ENCODE peak calls at places on chromosome 3, in seven cellular contexts. R is HCT116, U is H1, Y is GM12878, E is K562, V is HepG2, Z is SK-N-SH. H is an unnamed sample.

GRCh38 chr3:153242900-153243299 is 80.9 kb downstream of the RAP2B start:
- DNase-seq in U (no peak), Z (no peak), Y (no peak), V (no peak), E (no peak), R (no peak), H (no peak)

GRCh38 chr3:61417352-61417751 is 144.0 kb upstream of the PTPRG start:
- DNase-seq in E (no peak), V (no peak), R (no peak), U (no peak), Z (no peak), Y (no peak), H (no peak)

GRCh38 chr3:17023006-17023664 is 138.4 kb downstream of the PLCL2 start:
- DNase-seq in Y (peak; percentile 56), U (no peak), E (no peak), R (no peak), Z (no peak), V (no peak), H (no peak)

GRCh38 chr3:16378920-16379319 is 113.9 kb downstream of the OXNAD1 start:
- DNase-seq in E (no peak), R (no peak), Z (no peak), V (no peak), Y (no peak), U (no peak), H (no peak)

GRCh38 chr3:24460974-24461373 is 33.7 kb downstream of the THRB start:
- DNase-seq in Y (no peak), R (no peak), E (no peak), U (no peak), V (no peak), Z (no peak), H (no peak)

GRCh38 chr3:176395269-176395668 is 802.0 kb downstream of the TBL1XR1 start:
- DNase-seq in E (no peak), V (no peak), Y (no peak), U (no peak), R (no peak), Z (no peak), H (no peak)

GRCh38 chr3:127788436-127788835 is 33.9 kb downstream of the MGLL start:
- DNase-seq in R (no peak), V (no peak), E (no peak), Z (no peak), Y (no peak), U (no peak), H (no peak)

GRCh38 chr3:124923833-124924232 is 10.7 kb downstream of the MUC13 start:
- DNase-seq in E (no peak), R (no peak), V (no peak), U (no peak), Y (no peak), Z (no peak), H (no peak)

GRCh38 chr3:53361849-53362248 is 14.5 kb upstream of the DCP1A start:
- DNase-seq in U (no peak), V (no peak), Z (no peak), Y (no peak), R (no peak), E (no peak), H (no peak)

GRCh38 chr3:127632035-127632434 is 3.0 kb downstream of the PODXL2 start:
- DNase-seq in U (no peak), Z (no peak), R (no peak), E (no peak), Y (no peak), V (no peak), H (no peak)

GRCh38 chr3:116963802-116964201 is 254.2 kb downstream of the TUSC7 start:
- DNase-seq in Z (no peak), V (no peak), U (no peak), R (no peak), Y (no peak), E (no peak), H (no peak)

GRCh38 chr3:117084739-117085270 is 375.2 kb downstream of the TUSC7 start:
- DNase-seq in Z (peak; percentile 21), V (no peak), R (no peak), Y (no peak), U (no peak), E (no peak), H (no peak)

GRCh38 chr3:32111560-32111959 is 5.1 kb downstream of the GPD1L start:
- DNase-seq in V (no peak), U (no peak), E (no peak), Y (no peak), R (no peak), Z (no peak), H (no peak)

GRCh38 chr3:159458982-159459381 is 529.7 kb upstream of the IL12A start:
- DNase-seq in R (no peak), E (no peak), Z (no peak), V (no peak), Y (no peak), U (no peak), H (no peak)

GRCh38 chr3:120640231-120640630 is 41.8 kb downstream of the HGD start:
- DNase-seq in Z (no peak), E (no peak), V (no peak), Y (no peak), R (no peak), U (no peak), H (no peak)

GRCh38 chr3:98612587-98612986 is 19.2 kb upstream of the CPOX start:
- DNase-seq in R (no peak), Y (no peak), E (no peak), U (peak; percentile 38), V (peak; percentile 43), Z (no peak), H (peak; percentile 60)

GRCh38 chr3:88046731-88047130 is 12.1 kb downstream of the CGGBP1 start:
- DNase-seq in V (no peak), R (no peak), U (no peak), E (no peak), Z (no peak), Y (no peak), H (no peak)
- TF ChIP-seq JUND in V (no peak), R (no peak), U (no peak), E (no peak), Z (no peak), Y (no peak), H (no peak)

GRCh38 chr3:186896875-186897274 is 33.5 kb upstream of the ST6GAL1 start:
- DNase-seq in U (no peak), E (no peak), Y (no peak), R (no peak), V (no peak), Z (no peak), H (no peak)
- TF ChIP-seq JUND in U (no peak), E (no peak), Y (no peak), R (no peak), V (no peak), Z (no peak), H (no peak)

GRCh38 chr3:102132370-102132769 is 283.1 kb downstream of the NFKBIZ start:
- DNase-seq in Y (no peak), Z (no peak), E (no peak), U (no peak), R (no peak), V (no peak), H (no peak)
- TF ChIP-seq JUND in Y (no peak), Z (no peak), E (no peak), U (no peak), R (no peak), V (no peak), H (no peak)

DNA sequence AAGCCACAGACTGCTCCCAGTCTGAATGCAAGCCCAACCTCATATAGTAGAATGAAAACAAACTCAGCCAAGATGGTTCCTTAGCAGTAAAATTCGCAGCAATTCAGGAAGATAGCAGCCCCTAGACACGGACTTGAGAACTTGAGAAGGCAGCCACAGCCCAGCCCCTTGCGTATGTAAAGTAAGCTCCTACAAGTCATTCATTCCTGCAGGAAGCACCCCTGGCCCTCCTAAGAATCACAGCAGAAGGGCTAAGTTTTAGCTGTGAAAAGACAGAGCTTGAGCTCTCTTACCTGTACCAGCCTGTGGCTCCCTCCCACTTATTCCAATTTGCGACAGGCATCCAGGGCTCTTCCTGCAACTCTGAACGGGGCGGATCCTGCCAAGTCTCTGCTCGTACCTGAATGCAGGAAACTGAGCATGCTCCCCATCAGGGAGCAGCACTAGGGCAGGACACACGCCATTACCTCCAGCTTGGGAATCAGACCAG is 136.4 kb downstream of the MAGI1 start:
- DNase-seq in R (no peak), U (peak; percentile 72), E (no peak), V (no peak), Z (no peak), Y (no peak), H (peak; percentile 40)
- TF ChIP-seq JUND in R (no peak), U (no peak), E (no peak), V (no peak), Z (no peak), Y (no peak), H (no peak)

GRCh38 chr3:14490831-14491230 is 49.3 kb downstream of the GRIP2 start:
- DNase-seq in U (no peak), R (no peak), Y (no peak), Z (no peak), V (no peak), E (no peak), H (no peak)

GRCh38 chr3:14489641-14490040 is 50.5 kb downstream of the GRIP2 start:
- DNase-seq in E (no peak), U (no peak), R (no peak), Y (no peak), Z (no peak), V (no peak), H (no peak)

GRCh38 chr3:14488286-14489036 is 51.7 kb downstream of the GRIP2 start:
- DNase-seq in Z (no peak), V (no peak), E (no peak), Y (no peak), R (no peak), U (no peak), H (no peak)

GRCh38 chr3:14491396-14492190 is 48.5 kb downstream of the GRIP2 start:
- DNase-seq in V (no peak), U (no peak), E (no peak), Z (no peak), Y (no peak), R (no peak), H (no peak)

GRCh38 chr3:14490255-14490654 is 49.9 kb downstream of the GRIP2 start:
- DNase-seq in R (no peak), Z (no peak), E (no peak), V (no peak), U (no peak), Y (no peak), H (no peak)
- TF ChIP-seq JUND in R (no peak), Z (no peak), E (no peak), V (no peak), U (no peak), Y (no peak), H (no peak)

DNA sequence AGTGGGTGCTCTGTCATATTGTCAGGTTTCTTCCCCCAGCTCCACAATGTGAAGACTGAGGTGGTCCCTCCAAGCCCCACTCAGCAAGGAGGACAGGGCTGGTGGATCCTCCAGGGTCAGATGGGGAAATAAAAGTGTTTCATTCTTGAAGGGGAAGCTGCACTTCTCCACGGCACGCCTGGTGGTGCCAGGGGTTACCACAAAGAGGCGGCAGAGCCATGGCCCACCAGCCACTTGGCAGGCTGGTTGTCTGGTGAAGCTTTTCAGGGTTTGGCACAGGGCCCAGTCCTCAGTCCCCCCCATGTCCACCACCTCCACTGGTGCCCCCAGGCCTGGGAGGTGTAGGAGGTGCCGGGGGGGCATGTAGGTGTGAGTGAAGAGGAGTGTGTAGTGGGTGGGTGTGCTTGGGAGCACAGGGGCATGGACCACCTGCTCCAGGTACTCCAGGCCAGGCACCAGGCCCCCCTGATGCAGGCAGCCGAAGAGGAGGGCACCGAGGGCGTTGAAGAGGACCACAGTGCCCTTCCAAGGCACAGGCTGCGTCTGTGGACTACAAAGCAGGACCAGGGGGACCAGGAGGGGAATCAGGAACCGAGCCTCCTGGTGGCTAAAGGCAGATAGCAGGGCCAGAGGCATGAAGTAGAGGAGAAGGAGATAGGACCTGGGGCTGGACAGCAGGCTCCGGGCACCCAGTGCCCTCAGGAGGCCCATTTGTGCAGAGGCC is 5.0 kb upstream of the NCBP2 start:
- DNase-seq in V (no peak), U (no peak), E (no peak), R (no peak), Z (no peak), Y (no peak), H (peak; percentile 30)
- TF ChIP-seq JUND in V (no peak), U (no peak), E (no peak), R (no peak), Z (no peak), Y (no peak), H (no peak)

H was measured in T47D.